ENCODE peak calls at places on chromosomes 13 and 19, in seven cellular contexts. One of them, this sample, is unnamed.

GRCh38 chr19:719636-720377 is 11.1 kb downstream of the PALM start:
- DNase-seq in mucosa of descending colon: no peak
- DNase-seq in stimulated activated CD4-positive, alpha-beta T cell treated with anti-CD3 and anti-CD28 coated beads, Interleukin-1b, Interleukin-23, amount 100 ng/mL, for 48 hours: no peak
- DNase-seq in transverse colon: no peak
- DNase-seq in AG10803: no peak
- DNase-seq in activated CD8-positive, alpha-beta memory T cell treated with anti-CD3 and anti-CD28 coated beads, Interleukin-2, amount 10 ng/mL, durations not matched to agents 7 days and 5 days: no peak
- DNase-seq in H7: peak; percentile 96
- DNase-seq in this sample: peak; percentile 78

GRCh38 chr19:5157186-5157585 is 183.4 kb downstream of the PTPRS start:
- DNase-seq in mucosa of descending colon: no peak
- DNase-seq in transverse colon: no peak
- DNase-seq in activated CD8-positive, alpha-beta memory T cell treated with anti-CD3 and anti-CD28 coated beads, Interleukin-2, amount 10 ng/mL, durations not matched to agents 7 days and 5 days: no peak
- DNase-seq in H7: peak; percentile 20
- DNase-seq in AG10803: no peak
- DNase-seq in stimulated activated CD4-positive, alpha-beta T cell treated with anti-CD3 and anti-CD28 coated beads, Interleukin-1b, Interleukin-23, amount 100 ng/mL, for 48 hours: no peak
- DNase-seq in this sample: no peak

GRCh38 chr19:31352296-31352781 is 3.1 kb upstream of the TSHZ3 start:
- DNase-seq in AG10803: no peak
- DNase-seq in H7: peak; percentile 59
- DNase-seq in mucosa of descending colon: no peak
- DNase-seq in transverse colon: no peak
- DNase-seq in activated CD8-positive, alpha-beta memory T cell treated with anti-CD3 and anti-CD28 coated beads, Interleukin-2, amount 10 ng/mL, durations not matched to agents 7 days and 5 days: no peak
- DNase-seq in stimulated activated CD4-positive, alpha-beta T cell treated with anti-CD3 and anti-CD28 coated beads, Interleukin-1b, Interleukin-23, amount 100 ng/mL, for 48 hours: no peak
- DNase-seq in this sample: no peak

GRCh38 chr13:102869948-102870676 is 24.3 kb downstream of the ERCC5 start:
- DNase-seq in activated CD8-positive, alpha-beta memory T cell treated with anti-CD3 and anti-CD28 coated beads, Interleukin-2, amount 10 ng/mL, durations not matched to agents 7 days and 5 days: no peak
- DNase-seq in AG10803: no peak
- DNase-seq in stimulated activated CD4-positive, alpha-beta T cell treated with anti-CD3 and anti-CD28 coated beads, Interleukin-1b, Interleukin-23, amount 100 ng/mL, for 48 hours: no peak
- DNase-seq in mucosa of descending colon: no peak
- DNase-seq in transverse colon: no peak
- DNase-seq in H7: peak; percentile 21
- DNase-seq in this sample: no peak

GRCh38 chr19:31591258-31591657 is 242.0 kb upstream of the TSHZ3 start:
- DNase-seq in AG10803: no peak
- DNase-seq in stimulated activated CD4-positive, alpha-beta T cell treated with anti-CD3 and anti-CD28 coated beads, Interleukin-1b, Interleukin-23, amount 100 ng/mL, for 48 hours: no peak
- DNase-seq in activated CD8-positive, alpha-beta memory T cell treated with anti-CD3 and anti-CD28 coated beads, Interleukin-2, amount 10 ng/mL, durations not matched to agents 7 days and 5 days: no peak
- DNase-seq in H7: no peak
- DNase-seq in transverse colon: no peak
- DNase-seq in mucosa of descending colon: no peak
- DNase-seq in this sample: no peak

GRCh38 chr19:55546822-55547614 is 1.7 kb upstream of the SBK3 start:
- DNase-seq in activated CD8-positive, alpha-beta memory T cell treated with anti-CD3 and anti-CD28 coated beads, Interleukin-2, amount 10 ng/mL, durations not matched to agents 7 days and 5 days: no peak
- DNase-seq in stimulated activated CD4-positive, alpha-beta T cell treated with anti-CD3 and anti-CD28 coated beads, Interleukin-1b, Interleukin-23, amount 100 ng/mL, for 48 hours: no peak
- DNase-seq in mucosa of descending colon: peak; percentile 49
- DNase-seq in H7: peak; percentile 65
- DNase-seq in AG10803: peak; percentile 67
- DNase-seq in transverse colon: peak; percentile 55
- DNase-seq in this sample: no peak

GRCh38 chr19:2424686-2425621 is 2.4 kb downstream of the TIMM13 start:
- DNase-seq in mucosa of descending colon: no peak
- DNase-seq in transverse colon: no peak
- DNase-seq in stimulated activated CD4-positive, alpha-beta T cell treated with anti-CD3 and anti-CD28 coated beads, Interleukin-1b, Interleukin-23, amount 100 ng/mL, for 48 hours: no peak
- DNase-seq in H7: peak; percentile 93
- DNase-seq in activated CD8-positive, alpha-beta memory T cell treated with anti-CD3 and anti-CD28 coated beads, Interleukin-2, amount 10 ng/mL, durations not matched to agents 7 days and 5 days: no peak
- DNase-seq in AG10803: peak; percentile 72
- DNase-seq in this sample: peak; percentile 23

GRCh38 chr13:21528616-21529015 is 69.5 kb upstream of the ZDHHC20 start:
- DNase-seq in transverse colon: no peak
- DNase-seq in H7: no peak
- DNase-seq in mucosa of descending colon: no peak
- DNase-seq in AG10803: peak; percentile 86
- DNase-seq in stimulated activated CD4-positive, alpha-beta T cell treated with anti-CD3 and anti-CD28 coated beads, Interleukin-1b, Interleukin-23, amount 100 ng/mL, for 48 hours: no peak
- DNase-seq in activated CD8-positive, alpha-beta memory T cell treated with anti-CD3 and anti-CD28 coated beads, Interleukin-2, amount 10 ng/mL, durations not matched to agents 7 days and 5 days: no peak
- DNase-seq in this sample: no peak

GRCh38 chr19:47545061-47545948 is 27.6 kb downstream of the ZNF541 start:
- DNase-seq in stimulated activated CD4-positive, alpha-beta T cell treated with anti-CD3 and anti-CD28 coated beads, Interleukin-1b, Interleukin-23, amount 100 ng/mL, for 48 hours: no peak
- DNase-seq in H7: peak; percentile 67
- DNase-seq in transverse colon: no peak
- DNase-seq in AG10803: no peak
- DNase-seq in activated CD8-positive, alpha-beta memory T cell treated with anti-CD3 and anti-CD28 coated beads, Interleukin-2, amount 10 ng/mL, durations not matched to agents 7 days and 5 days: no peak
- DNase-seq in mucosa of descending colon: no peak
- DNase-seq in this sample: no peak

GRCh38 chr19:56405062-56405461 is 930 bp downstream of the ZNF583 start:
- DNase-seq in mucosa of descending colon: no peak
- DNase-seq in H7: no peak
- DNase-seq in activated CD8-positive, alpha-beta memory T cell treated with anti-CD3 and anti-CD28 coated beads, Interleukin-2, amount 10 ng/mL, durations not matched to agents 7 days and 5 days: peak; percentile 43
- DNase-seq in transverse colon: no peak
- DNase-seq in stimulated activated CD4-positive, alpha-beta T cell treated with anti-CD3 and anti-CD28 coated beads, Interleukin-1b, Interleukin-23, amount 100 ng/mL, for 48 hours: peak; percentile 15
- DNase-seq in AG10803: no peak
- DNase-seq in this sample: no peak

GRCh38 chr19:23283925-23284324 is 33.7 kb upstream of the ZNF724 start:
- DNase-seq in stimulated activated CD4-positive, alpha-beta T cell treated with anti-CD3 and anti-CD28 coated beads, Interleukin-1b, Interleukin-23, amount 100 ng/mL, for 48 hours: peak; percentile 63
- DNase-seq in H7: peak; percentile 68
- DNase-seq in mucosa of descending colon: peak; percentile 80
- DNase-seq in activated CD8-positive, alpha-beta memory T cell treated with anti-CD3 and anti-CD28 coated beads, Interleukin-2, amount 10 ng/mL, durations not matched to agents 7 days and 5 days: peak; percentile 52
- DNase-seq in AG10803: peak; percentile 18
- DNase-seq in transverse colon: peak; percentile 74
- DNase-seq in this sample: no peak

GRCh38 chr13:52850396-52851152 is 2.1 kb upstream of the PCDH8 start:
- DNase-seq in AG10803: peak; percentile 48
- DNase-seq in transverse colon: peak; percentile 73
- DNase-seq in H7: peak; percentile 93
- DNase-seq in stimulated activated CD4-positive, alpha-beta T cell treated with anti-CD3 and anti-CD28 coated beads, Interleukin-1b, Interleukin-23, amount 100 ng/mL, for 48 hours: peak; percentile 48
- DNase-seq in mucosa of descending colon: peak; percentile 80
- DNase-seq in activated CD8-positive, alpha-beta memory T cell treated with anti-CD3 and anti-CD28 coated beads, Interleukin-2, amount 10 ng/mL, durations not matched to agents 7 days and 5 days: peak; percentile 67
- DNase-seq in this sample: peak; percentile 15

GRCh38 chr13:40063743-40064142 is 408.3 kb downstream of the COG6 start:
- DNase-seq in H7: no peak
- DNase-seq in stimulated activated CD4-positive, alpha-beta T cell treated with anti-CD3 and anti-CD28 coated beads, Interleukin-1b, Interleukin-23, amount 100 ng/mL, for 48 hours: no peak
- DNase-seq in transverse colon: no peak
- DNase-seq in AG10803: no peak
- DNase-seq in activated CD8-positive, alpha-beta memory T cell treated with anti-CD3 and anti-CD28 coated beads, Interleukin-2, amount 10 ng/mL, durations not matched to agents 7 days and 5 days: no peak
- DNase-seq in mucosa of descending colon: no peak
- DNase-seq in this sample: no peak

GRCh38 chr13:77034883-77035282 is 7.9 kb upstream of the FBXL3 start:
- DNase-seq in mucosa of descending colon: no peak
- DNase-seq in transverse colon: no peak
- DNase-seq in activated CD8-positive, alpha-beta memory T cell treated with anti-CD3 and anti-CD28 coated beads, Interleukin-2, amount 10 ng/mL, durations not matched to agents 7 days and 5 days: no peak
- DNase-seq in stimulated activated CD4-positive, alpha-beta T cell treated with anti-CD3 and anti-CD28 coated beads, Interleukin-1b, Interleukin-23, amount 100 ng/mL, for 48 hours: no peak
- DNase-seq in AG10803: peak; percentile 32
- DNase-seq in H7: no peak
- DNase-seq in this sample: no peak

GRCh38 chr13:114064516-114065140 is 67.8 kb downstream of the RASA3 start:
- DNase-seq in mucosa of descending colon: no peak
- DNase-seq in activated CD8-positive, alpha-beta memory T cell treated with anti-CD3 and anti-CD28 coated beads, Interleukin-2, amount 10 ng/mL, durations not matched to agents 7 days and 5 days: no peak
- DNase-seq in H7: no peak
- DNase-seq in transverse colon: peak; percentile 40
- DNase-seq in AG10803: peak; percentile 31
- DNase-seq in stimulated activated CD4-positive, alpha-beta T cell treated with anti-CD3 and anti-CD28 coated beads, Interleukin-1b, Interleukin-23, amount 100 ng/mL, for 48 hours: no peak
- DNase-seq in this sample: no peak

This sample was measured in cerebellum.